ENCODE peak calls at places on chromosomes 7 and 10, in four cellular contexts. N, T, G and H are unnamed samples.

GRCh38 chr7:29564455-29565185 is 985 bp downstream of the PRR15 start:
- DNase-seq in N (peak), T (no peak), G (no peak), H (peak)

GRCh38 chr7:103538964-103539709 is 93.1 kb upstream of the SLC26A5 start:
- DNase-seq in N (no peak), T (no peak), G (no peak), H (no peak)

GRCh38 chr7:72254455-72254854 is 157.7 kb downstream of the CALN1 start:
- DNase-seq in N (no peak), T (no peak), G (no peak), H (no peak)

GRCh38 chr10:132163278-132163765 is 23.4 kb upstream of the DPYSL4 start:
- DNase-seq in N (peak), T (no peak), G (peak), H (peak)

GRCh38 chr7:154255324-154255723 is 203.1 kb downstream of the DPP6 start:
- DNase-seq in N (no peak), T (no peak), G (no peak), H (peak)

GRCh38 chr10:16612148-16612742 is 90.6 kb upstream of the C1QL3 start:
- DNase-seq in N (peak), T (no peak), G (peak), H (no peak)

GRCh38 chr7:111483078-111483477 is 79.2 kb downstream of the IMMP2L start:
- DNase-seq in N (no peak), T (no peak), G (no peak), H (no peak)

GRCh38 chr7:40595129-40595528 is 460.3 kb downstream of the SUGCT start:
- DNase-seq in N (no peak), T (no peak), G (no peak), H (no peak)

GRCh38 chr10:118820326-118821116 is 65.8 kb upstream of the CACUL1 start:
- DNase-seq in N (no peak), T (no peak), G (no peak), H (no peak)

GRCh38 chr7:35430547-35431153 is 176.8 kb upstream of the TBX20 start:
- DNase-seq in N (peak), T (no peak), G (peak), H (no peak)

GRCh38 chr10:13115832-13116793 is 16.1 kb downstream of the OPTN start:
- DNase-seq in N (no peak), T (no peak), G (peak), H (no peak)

GRCh38 chr7:94510582-94511456 is 1.2 kb downstream of the CASD1 start:
- DNase-seq in N (peak), T (no peak), G (no peak), H (peak)

GRCh38 chr7:116776610-116777289 is 85.6 kb upstream of the CAPZA2 start:
- DNase-seq in N (no peak), T (peak), G (no peak), H (no peak)

GRCh38 chr10:132876131-132876860 is 66.1 kb downstream of the CFAP46 start:
- DNase-seq in N (no peak), T (no peak), G (no peak), H (no peak)

GRCh38 chr7:101114492-101114891 is 12.4 kb upstream of the SERPINE1 start:
- DNase-seq in N (no peak), T (no peak), G (no peak), H (no peak)

GRCh38 chr10:104339469-104340098 is 1.3 kb upstream of the ITPRIP start:
- DNase-seq in N (peak), T (no peak), G (peak), H (no peak)

GRCh38 chr10:79310911-79311573 is 36.2 kb upstream of the PPIF start:
- DNase-seq in N (no peak), T (no peak), G (peak), H (peak)

GRCh38 chr7:111370002-111370401 is 192.3 kb downstream of the IMMP2L start:
- DNase-seq in N (no peak), T (no peak), G (no peak), H (no peak)

GRCh38 chr7:26667514-26668133 is 196.8 kb downstream of the SKAP2 start:
- DNase-seq in N (peak), T (peak), G (peak), H (peak)

GRCh38 chr10:58431903-58432302 is 46.7 kb downstream of the TFAM start:
- DNase-seq in N (no peak), T (no peak), G (no peak), H (no peak)

GRCh38 chr7:115099906-115100305 is 178.0 kb downstream of the MDFIC start:
- DNase-seq in N (peak), T (no peak), G (no peak), H (no peak)

GRCh38 chr10:17512341-17513001 is 58.1 kb upstream of the ST8SIA6 start:
- DNase-seq in N (no peak), T (no peak), G (peak), H (no peak)

GRCh38 chr10:78146200-78146599 is 112.5 kb downstream of the RPS24 start:
- DNase-seq in N (no peak), T (no peak), G (no peak), H (no peak)

GRCh38 chr7:47516985-47517590 is 64.8 kb downstream of the TNS3 start:
- DNase-seq in N (no peak), T (no peak), G (no peak), H (no peak)

GRCh38 chr10:55224007-55224781 is 423.2 kb upstream of the PCDH15 start:
- DNase-seq in N (no peak), T (no peak), G (no peak), H (no peak)

GRCh38 chr7:157253850-157254249 is 83.0 kb upstream of the DNAJB6 start:
- DNase-seq in N (no peak), T (no peak), G (no peak), H (no peak)

GRCh38 chr7:68364871-68365625 is 1233.2 kb upstream of the AUTS2 start:
- DNase-seq in N (no peak), T (no peak), G (no peak), H (peak)

GRCh38 chr10:5945561-5946418 is 31.6 kb downstream of the IL15RA start:
- DNase-seq in N (peak), T (no peak), G (no peak), H (no peak)

DNA sequence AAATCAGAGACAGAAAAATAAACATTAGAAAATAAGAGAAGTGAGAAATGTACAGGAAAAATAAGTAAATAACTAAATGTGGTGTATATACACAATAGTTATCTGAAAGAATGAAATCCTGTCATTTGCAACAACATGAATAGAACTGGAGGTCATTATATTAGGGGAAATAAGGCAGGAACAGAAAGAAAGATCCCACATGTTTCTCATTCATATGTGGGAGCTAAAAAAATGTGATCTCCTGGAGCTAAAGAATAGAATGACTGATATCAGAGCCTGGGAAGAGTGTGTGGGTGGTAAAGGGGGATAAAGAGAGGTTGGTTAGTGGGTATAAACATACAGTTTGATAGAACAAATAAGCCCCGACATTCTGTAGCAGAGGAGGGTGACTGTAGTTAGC is 27.3 kb downstream of the PLXDC2 start:
- DNase-seq in N (no peak), T (no peak), G (no peak), H (no peak)
- TF ChIP-seq SMC3 in N (no peak), T (no peak), G (no peak), H (no peak)

DNA sequence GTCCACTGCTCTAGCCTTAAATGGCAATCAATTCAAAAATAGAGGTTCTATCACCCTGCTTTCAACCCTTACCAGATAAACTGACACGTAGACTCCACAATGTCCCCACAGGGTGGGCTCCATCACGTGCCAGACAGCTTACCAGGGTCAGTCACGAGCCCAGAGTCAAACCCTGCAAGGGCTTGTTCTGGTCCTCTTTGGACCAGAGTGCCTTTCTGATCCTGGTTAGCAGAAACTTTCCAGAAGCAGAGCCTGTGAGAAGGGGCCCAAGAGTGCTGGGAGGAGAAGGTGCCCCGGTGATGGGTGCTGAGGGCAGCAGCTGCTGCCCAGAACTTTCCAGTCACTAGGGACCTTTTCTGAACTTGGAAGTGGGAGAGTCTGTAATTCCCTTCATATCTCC is 354 bp upstream of the GIMAP5 start:
- DNase-seq in N (no peak), T (no peak), G (no peak), H (no peak)
- H3K4me3 ChIP-seq in N (no peak), T (peak), G (no peak), H (no peak)

DNA sequence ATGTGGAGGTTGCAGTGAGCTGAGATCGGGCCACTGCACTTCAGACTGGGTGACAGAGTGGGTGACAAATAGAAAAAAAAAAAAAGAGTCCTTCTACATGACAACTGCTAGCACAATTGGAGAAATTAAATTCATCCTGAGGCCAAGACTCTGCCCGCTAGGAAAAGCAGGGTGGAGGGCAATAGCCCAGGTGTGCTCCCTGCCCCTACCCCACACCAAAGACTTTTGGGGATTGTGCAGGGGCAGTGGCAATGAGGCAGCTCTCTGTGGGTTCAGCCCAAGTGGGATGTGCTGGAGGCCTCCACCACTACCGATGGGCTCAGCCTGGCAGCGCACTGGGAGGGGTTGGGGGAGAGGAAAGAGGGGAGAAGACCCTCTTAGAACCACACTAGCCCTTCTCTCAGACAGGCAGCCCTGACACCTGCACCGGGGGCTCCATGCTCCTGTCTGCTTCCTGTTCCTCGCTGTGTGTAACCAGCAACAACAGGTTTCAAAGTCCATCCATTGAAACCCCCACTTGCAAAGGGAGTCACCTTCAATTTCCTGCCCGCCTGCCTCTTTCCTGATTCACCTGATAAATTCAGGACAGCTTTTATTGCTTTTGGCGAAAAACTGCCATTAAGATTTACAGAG is 61.1 kb downstream of the TMEM209 start:
- DNase-seq in N (peak), T (no peak), G (no peak), H (no peak)
- TF ChIP-seq YY1 in N (no peak), T (no peak), G (no peak), H (no peak)

GRCh38 chr10:22230331-22230833 is 12.6 kb upstream of the EBLN1 start:
- DNase-seq in N (no peak), T (no peak), G (peak), H (peak)
- TF ChIP-seq SMC3 in N (no peak), T (no peak), G (no peak), H (no peak)

GRCh38 chr10:121926157-121926556 is 1.7 kb downstream of the ATE1 start:
- DNase-seq in N (no peak), T (no peak), G (no peak), H (no peak)
- H3K4me3 ChIP-seq in N (peak), T (peak), G (no peak), H (peak)

GRCh38 chr7:108499575-108499974 is 26.4 kb downstream of the PNPLA8 start:
- DNase-seq in N (no peak), T (no peak), G (no peak), H (no peak)
- TF ChIP-seq YY1 in N (no peak), T (no peak), G (no peak), H (no peak)

GRCh38 chr7:107971100-107971499 is 31.9 kb downstream of the LAMB1 start:
- DNase-seq in N (no peak), T (no peak), G (no peak), H (no peak)

GRCh38 chr7:107969856-107970255 is 33.1 kb downstream of the LAMB1 start:
- DNase-seq in N (no peak), T (no peak), G (no peak), H (no peak)

GRCh38 chr7:107972075-107972482 is 30.9 kb downstream of the LAMB1 start:
- DNase-seq in N (peak), T (no peak), G (peak), H (peak)

GRCh38 chr7:107972986-107973385 is 30.0 kb downstream of the LAMB1 start:
- DNase-seq in N (no peak), T (no peak), G (no peak), H (no peak)

DNA sequence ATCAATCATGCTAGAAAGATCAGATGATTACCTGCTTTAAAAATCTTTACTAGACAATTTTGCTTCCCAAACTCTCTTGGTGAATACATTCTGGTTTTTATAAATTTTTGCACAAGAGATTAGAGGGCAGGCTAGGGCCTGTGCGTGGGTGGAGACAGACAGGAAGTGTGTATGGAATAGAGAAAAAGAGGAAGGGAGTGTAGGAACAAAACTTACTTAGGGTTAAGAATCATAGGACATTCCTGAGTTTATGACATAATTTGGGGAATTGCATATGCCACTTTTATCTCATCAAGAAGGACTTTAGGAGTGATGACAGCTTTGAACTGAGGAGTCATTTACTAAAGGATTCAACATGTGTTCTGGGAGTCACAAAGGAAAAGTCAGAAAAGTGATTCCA is 31.3 kb downstream of the LAMB1 start:
- DNase-seq in N (no peak), T (no peak), G (peak), H (no peak)
- TF ChIP-seq SMC3 in N (no peak), T (no peak), G (no peak), H (no peak)

DNA sequence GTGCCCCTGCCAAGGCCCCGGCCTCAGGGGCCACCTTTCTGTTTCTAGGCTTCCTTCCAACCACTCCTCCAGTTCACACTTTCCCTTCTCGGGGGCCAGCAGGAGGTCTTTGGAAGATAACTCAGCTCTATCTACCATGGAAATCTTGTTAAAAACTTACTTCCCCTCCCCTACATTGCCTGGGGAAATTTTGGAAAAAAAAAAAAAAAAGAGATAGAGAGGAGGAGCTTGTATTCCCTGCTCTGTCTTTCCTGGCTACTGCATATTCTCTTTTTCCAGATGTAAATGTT is 154.2 kb downstream of the BMPER start:
- DNase-seq in N (no peak), T (no peak), G (no peak), H (no peak)
- H3K4me3 ChIP-seq in N (no peak), T (no peak), G (no peak), H (no peak)

DNA sequence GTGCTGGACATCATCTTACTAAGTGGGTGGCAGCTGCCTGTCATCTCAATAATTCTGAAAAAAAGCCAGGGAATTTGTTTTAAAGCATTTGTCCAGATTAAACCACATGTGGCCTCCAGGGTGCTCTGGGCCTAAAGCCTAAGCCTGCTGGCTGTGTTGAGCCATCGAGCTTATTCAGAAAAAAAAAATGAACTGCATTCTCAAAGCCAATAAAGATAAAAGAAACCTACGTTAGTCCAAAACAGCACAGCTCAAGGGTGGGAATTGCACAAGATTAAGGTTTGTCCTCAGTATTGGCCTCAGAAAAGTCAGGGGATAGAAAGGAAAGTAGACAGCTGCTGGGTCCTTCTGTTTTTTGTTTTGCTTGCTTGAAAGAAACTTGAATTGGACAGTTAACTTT is 22.6 kb upstream of the PRTFDC1 start:
- DNase-seq in N (peak), T (no peak), G (no peak), H (no peak)
- TF ChIP-seq YY1 in N (no peak), T (no peak), G (no peak), H (no peak)